ENCODE peak calls at places on chromosomes 12 and 14, in nine cellular contexts. Z is OCI-LY7; F is mucosa of descending colon; N is A549; V is Peyer's patch; X is CD4-positive, alpha-beta T cell; O is PC-3; E is effector memory CD4-positive, alpha-beta T cell; M is neuronal stem cell. D is an unnamed sample. For H3K9me3, the result is how much of the 10 kb centered on the place peaks cover.

GRCh38 chr12:16358896-16359295 is 11.5 kb downstream of the MGST1 start:
- DNase-seq in Z (no peak), F (no peak), N (no peak), V (no peak), X (no peak), O (no peak), E (no peak), M (no peak), D (no peak)

GRCh38 chr12:8829621-8830020 is 7.2 kb downstream of the A2ML1 start:
- DNase-seq in Z (no peak), F (no peak), N (peak), V (no peak), X (no peak), O (no peak), E (no peak), M (no peak), D (no peak)

GRCh38 chr12:66335746-66336145 is 33.5 kb downstream of the HELB start:
- DNase-seq in Z (no peak), F (no peak), N (no peak), V (no peak), X (no peak), O (no peak), E (no peak), M (no peak), D (no peak)

GRCh38 chr14:71214241-71214640 is 307.0 kb downstream of the PCNX1 start:
- DNase-seq in Z (no peak), F (no peak), N (no peak), V (no peak), X (no peak), O (peak), E (no peak), M (no peak), D (no peak)

GRCh38 chr14:41785696-41786095 is 179.0 kb downstream of the LRFN5 start:
- DNase-seq in Z (no peak), F (no peak), N (peak), V (no peak), X (no peak), O (peak), E (no peak), M (peak), D (no peak)

GRCh38 chr14:41558527-41558926 is 48.1 kb upstream of the LRFN5 start:
- DNase-seq in Z (no peak), F (no peak), N (no peak), V (no peak), X (no peak), O (no peak), E (no peak), M (no peak), D (no peak)

GRCh38 chr14:95291859-95292542 is 27.7 kb downstream of the CLMN start:
- DNase-seq in Z (peak), F (no peak), N (peak), V (peak), X (no peak), O (peak), E (no peak), M (no peak), D (no peak)

GRCh38 chr12:128825845-128826244 is 2.1 kb upstream of the SLC15A4 start:
- DNase-seq in Z (no peak), F (no peak), N (no peak), V (no peak), X (no peak), O (no peak), E (no peak), M (no peak), D (no peak)

GRCh38 chr12:104182621-104183378 is 32.8 kb upstream of the TXNRD1 start:
- DNase-seq in Z (no peak), F (no peak), N (no peak), V (no peak), X (no peak), O (no peak), E (no peak), M (no peak), D (no peak)

GRCh38 chr12:1807107-1807478 is 13.3 kb upstream of the LRTM2 start:
- DNase-seq in Z (no peak), F (no peak), N (no peak), V (no peak), X (no peak), O (no peak), E (no peak), M (no peak), D (no peak)

GRCh38 chr12:11894890-11895289 is 175.8 kb upstream of the BCL2L14 start:
- DNase-seq in Z (peak), F (no peak), N (no peak), V (no peak), X (no peak), O (no peak), E (no peak), M (no peak), D (no peak)

GRCh38 chr14:91220581-91221000 is 23.9 kb downstream of the GPR68 start:
- DNase-seq in Z (no peak), F (no peak), N (no peak), V (no peak), X (no peak), O (no peak), E (no peak), M (no peak), D (no peak)

GRCh38 chr12:26845984-26846383 is 13.0 kb upstream of the ITPR2 start:
- DNase-seq in Z (peak), F (no peak), N (no peak), V (no peak), X (no peak), O (no peak), E (no peak), M (no peak), D (no peak)

GRCh38 chr12:117226505-117226904 is 36.2 kb upstream of the FBXO21 start:
- DNase-seq in Z (no peak), F (no peak), N (no peak), V (no peak), X (no peak), O (no peak), E (no peak), M (no peak), D (no peak)

GRCh38 chr14:100770605-100771120 is 44.0 kb downstream of the DLK1 start:
- DNase-seq in Z (no peak), F (no peak), N (no peak), V (peak), X (no peak), O (no peak), E (no peak), M (no peak), D (no peak)

DNA sequence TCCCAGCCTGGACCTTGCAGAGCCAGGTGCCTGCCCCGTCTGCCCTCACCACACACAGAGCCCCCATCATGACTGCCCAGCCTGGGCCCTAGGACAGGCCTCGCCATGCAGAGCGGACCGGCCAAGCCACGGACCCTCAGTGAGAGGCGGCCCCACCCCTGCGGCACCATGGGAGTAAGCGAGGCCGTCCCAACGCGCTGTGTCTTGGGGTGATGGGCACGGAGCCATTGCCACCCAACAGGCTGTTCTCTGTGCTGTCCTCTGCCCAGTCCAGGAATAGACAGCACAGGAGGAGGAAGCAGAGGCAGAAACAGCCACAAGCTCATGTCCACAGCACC is 39.2 kb downstream of the GALNT9 start:
- DNase-seq in Z (no peak), F (peak), N (no peak), V (no peak), X (no peak), O (no peak), E (no peak), M (no peak), D (no peak)
- H3K9me3 ChIP-seq in Z (under half), F (under half), N (under half), V (under half), X (under half), O (under half), E (under half), M (under half), D (under half)

GRCh38 chr14:106069786-106070185 is 543.4 kb downstream of the TMEM121 start:
- DNase-seq in Z (no peak), F (no peak), N (no peak), V (no peak), X (no peak), O (no peak), E (no peak), M (no peak), D (no peak)

GRCh38 chr14:106067935-106068334 is 541.6 kb downstream of the TMEM121 start:
- DNase-seq in Z (no peak), F (no peak), N (no peak), V (no peak), X (no peak), O (no peak), E (no peak), M (no peak), D (no peak)

DNA sequence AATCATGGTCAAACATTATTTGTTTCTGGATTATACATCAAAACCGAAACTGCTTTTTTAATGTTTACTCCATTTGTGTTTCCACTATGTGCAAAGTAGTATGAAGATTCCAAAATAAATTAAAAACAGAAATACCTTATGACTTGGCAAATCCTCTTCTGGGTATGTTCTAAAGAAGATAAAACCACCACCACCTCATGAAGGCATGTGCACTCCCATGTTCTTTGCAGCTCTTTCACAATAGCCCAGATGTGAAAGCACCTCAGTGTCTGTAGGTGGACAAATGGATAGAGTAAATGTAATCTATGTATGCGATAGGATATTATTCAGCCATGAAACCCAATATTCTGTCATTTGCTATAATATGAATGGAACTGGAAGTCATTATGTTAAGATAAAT is 543.9 kb downstream of the TMEM121 start:
- DNase-seq in Z (no peak), F (no peak), N (no peak), V (no peak), X (no peak), O (no peak), E (no peak), M (no peak), D (no peak)
- H3K9me3 ChIP-seq in Z (under half), F (under half), N (under half), V (under half), X (under half), O (under half), E (under half), M (under half), D (under half)

DNA sequence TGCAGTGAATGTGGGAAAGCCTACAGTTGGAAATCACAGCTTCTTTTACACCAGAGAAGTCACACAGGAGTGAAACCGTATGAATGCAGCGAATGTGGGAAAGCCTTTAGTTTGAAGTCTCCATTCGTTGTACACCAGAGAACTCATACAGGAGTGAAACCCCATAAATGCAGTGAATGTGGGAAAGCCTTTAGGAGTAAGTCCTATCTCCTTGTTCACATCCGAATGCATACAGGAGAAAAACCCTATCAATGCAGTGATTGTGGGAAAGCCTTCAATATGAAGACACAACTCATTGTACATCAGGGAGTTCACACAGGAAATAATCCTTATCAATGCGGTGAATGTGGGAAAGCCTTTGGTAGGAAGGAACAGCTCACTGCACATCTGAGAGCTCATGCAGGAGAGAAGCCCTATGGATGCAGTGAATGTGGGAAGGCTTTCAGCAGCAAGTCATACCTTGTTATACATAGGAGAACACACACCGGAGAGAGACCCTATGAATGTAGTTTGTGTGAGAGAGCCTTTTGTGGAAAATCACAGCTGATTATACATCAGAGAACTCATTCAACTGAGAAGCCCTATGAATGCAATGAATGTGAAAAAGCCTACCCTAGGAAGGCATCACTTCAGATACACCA is 24.6 kb downstream of the ZNF26 start:
- DNase-seq in Z (no peak), F (no peak), N (peak), V (no peak), X (no peak), O (no peak), E (no peak), M (no peak), D (no peak)
- H3K9me3 ChIP-seq in Z (under half), F (half or more), N (half or more), V (half or more), X (half or more), O (under half), E (half or more), M (half or more), D (half or more)

DNA sequence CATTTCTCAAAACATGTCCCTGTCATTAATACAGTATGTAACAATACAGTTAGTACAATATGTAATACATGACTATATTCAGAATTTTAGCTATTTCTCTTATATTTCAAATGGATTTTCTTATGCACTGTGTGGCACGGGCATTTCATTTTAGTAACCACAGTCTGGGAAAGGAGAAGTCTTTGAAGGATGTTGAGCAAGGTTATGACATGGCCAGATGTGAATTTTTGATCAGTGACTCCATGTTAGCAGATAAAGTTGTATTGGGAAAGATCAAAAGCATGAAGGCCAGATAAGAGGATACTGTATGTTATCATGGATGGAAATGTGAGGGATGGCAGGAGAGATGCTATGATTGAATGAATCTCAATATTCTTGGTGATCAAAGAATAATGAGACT is 285.2 kb downstream of the NAV3 start:
- DNase-seq in Z (no peak), F (no peak), N (no peak), V (no peak), X (no peak), O (no peak), E (no peak), M (no peak), D (no peak)
- H3K9me3 ChIP-seq in Z (under half), F (under half), N (under half), V (under half), X (under half), O (under half), E (under half), M (under half), D (under half)

GRCh38 chr12:124082012-124082411 is 109.0 kb downstream of the ZNF664 start:
- DNase-seq in Z (no peak), F (no peak), N (no peak), V (no peak), X (no peak), O (no peak), E (no peak), M (no peak), D (no peak)

GRCh38 chr12:124082676-124083075 is 109.7 kb downstream of the ZNF664 start:
- DNase-seq in Z (no peak), F (no peak), N (no peak), V (no peak), X (no peak), O (no peak), E (no peak), M (no peak), D (no peak)

GRCh38 chr12:124078800-124079199 is 105.8 kb downstream of the ZNF664 start:
- DNase-seq in Z (no peak), F (no peak), N (no peak), V (no peak), X (no peak), O (no peak), E (no peak), M (no peak), D (no peak)

GRCh38 chr12:124077730-124078129 is 104.7 kb downstream of the ZNF664 start:
- DNase-seq in Z (no peak), F (no peak), N (no peak), V (no peak), X (no peak), O (no peak), E (no peak), M (no peak), D (no peak)

DNA sequence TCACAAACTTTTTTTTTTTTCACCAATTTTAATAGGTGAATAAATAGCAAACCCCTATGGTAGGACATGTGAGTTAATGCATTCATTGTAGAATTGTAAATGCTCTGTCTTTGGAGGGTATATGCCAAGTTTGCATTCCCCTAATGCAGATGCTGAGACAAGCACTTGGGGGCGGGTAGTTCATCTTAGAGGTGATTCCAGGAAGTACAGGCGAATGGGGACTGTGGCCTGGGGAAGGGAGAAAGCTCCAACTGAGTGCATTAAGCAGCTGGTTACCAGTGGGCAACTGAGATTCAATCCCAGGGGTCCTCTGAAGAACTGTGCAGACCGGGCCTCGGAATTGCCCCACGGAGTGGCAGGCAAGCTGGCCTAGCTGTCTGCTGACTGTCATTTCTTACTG is 107.6 kb downstream of the ZNF664 start:
- DNase-seq in Z (no peak), F (no peak), N (no peak), V (no peak), X (no peak), O (no peak), E (no peak), M (no peak), D (no peak)
- H3K9me3 ChIP-seq in Z (under half), F (under half), N (under half), V (under half), X (under half), O (under half), E (under half), M (under half), D (under half)

GRCh38 chr12:38155526-38156496 is 160.8 kb upstream of the ALG10B start:
- DNase-seq in Z (no peak), F (no peak), N (no peak), V (no peak), X (no peak), O (no peak), E (no peak), M (no peak), D (no peak)

GRCh38 chr12:38157274-38157932 is 159.2 kb upstream of the ALG10B start:
- DNase-seq in Z (no peak), F (no peak), N (no peak), V (no peak), X (no peak), O (no peak), E (no peak), M (no peak), D (no peak)

GRCh38 chr12:38157933-38158401 is 158.6 kb upstream of the ALG10B start:
- DNase-seq in Z (no peak), F (no peak), N (no peak), V (no peak), X (no peak), O (no peak), E (no peak), M (no peak), D (no peak)

GRCh38 chr12:38155020-38155395 is 161.6 kb upstream of the ALG10B start:
- DNase-seq in Z (no peak), F (no peak), N (no peak), V (no peak), X (no peak), O (no peak), E (no peak), M (no peak), D (no peak)

GRCh38 chr12:38156497-38157245 is 159.9 kb upstream of the ALG10B start:
- DNase-seq in Z (no peak), F (no peak), N (no peak), V (no peak), X (no peak), O (no peak), E (no peak), M (no peak), D (no peak)
- H3K9me3 ChIP-seq in Z (under half), F (under half), N (under half), V (under half), X (under half), O (under half), E (under half), M (under half), D (under half)

GRCh38 chr12:133222211-133222610 is 13.5 kb downstream of the ANHX start:
- DNase-seq in Z (no peak), F (no peak), N (no peak), V (no peak), X (no peak), O (no peak), E (no peak), M (no peak), D (no peak)

GRCh38 chr12:133226690-133227089 is 9.0 kb downstream of the ANHX start:
- DNase-seq in Z (no peak), F (no peak), N (no peak), V (no peak), X (no peak), O (no peak), E (no peak), M (no peak), D (no peak)

GRCh38 chr12:133231001-133231400 is 4.7 kb downstream of the ANHX start:
- DNase-seq in Z (no peak), F (no peak), N (no peak), V (no peak), X (no peak), O (no peak), E (no peak), M (no peak), D (no peak)

GRCh38 chr12:133225527-133225926 is 10.2 kb downstream of the ANHX start:
- DNase-seq in Z (no peak), F (no peak), N (no peak), V (no peak), X (no peak), O (no peak), E (no peak), M (no peak), D (no peak)

GRCh38 chr12:133227281-133227852 is 8.3 kb downstream of the ANHX start:
- DNase-seq in Z (no peak), F (no peak), N (no peak), V (no peak), X (no peak), O (no peak), E (no peak), M (no peak), D (no peak)
- H3K9me3 ChIP-seq in Z (under half), F (under half), N (half or more), V (under half), X (under half), O (under half), E (under half), M (under half), D (under half)

D was measured in T-helper 17 cell.